ENCODE peak calls at places on chromosome 14, in five cellular contexts. G is left ventricle myocardium inferior, Q is Panc1, D is pancreas, W is SK-N-SH. L is an unnamed sample.

GRCh38 chr14:23528555-23528954 is 23.0 kb downstream of the ZFHX2 start:
- DNase-seq in G (no peak), Q (no peak), D (no peak), W (peak; percentile 59), L (no peak)

GRCh38 chr14:59566725-59567124 is 9.9 kb downstream of the CCDC175 start:
- DNase-seq in G (no peak), Q (no peak), D (no peak), W (no peak), L (no peak)

GRCh38 chr14:48331421-48331820 is 656.0 kb upstream of the MDGA2 start:
- DNase-seq in G (no peak), Q (no peak), D (no peak), W (no peak), L (no peak)

GRCh38 chr14:69582829-69583228 is 8.2 kb upstream of the CCDC177 start:
- DNase-seq in G (no peak), Q (no peak), D (no peak), W (no peak), L (no peak)

GRCh38 chr14:105207460-105207901 is 26.4 kb upstream of the NUDT14 start:
- DNase-seq in G (peak; percentile 59), Q (no peak), D (peak; percentile 80), W (no peak), L (no peak)

GRCh38 chr14:99265571-99265970 is 6.4 kb downstream of the BCL11B start:
- DNase-seq in G (no peak), Q (no peak), D (no peak), W (no peak), L (no peak)

GRCh38 chr14:54712371-54712998 is 145.6 kb downstream of the SAMD4A start:
- DNase-seq in G (no peak), Q (no peak), D (no peak), W (no peak), L (no peak)

GRCh38 chr14:24952851-24953666 is 96.9 kb downstream of the STXBP6 start:
- DNase-seq in G (no peak), Q (no peak), D (no peak), W (peak; percentile 4), L (no peak)

GRCh38 chr14:103531421-103532215 is 2.6 kb downstream of the TRMT61A start:
- DNase-seq in G (no peak), Q (no peak), D (peak; percentile 68), W (no peak), L (no peak)

GRCh38 chr14:65866906-65867305 is 454.4 kb downstream of the FUT8 start:
- DNase-seq in G (no peak), Q (no peak), D (no peak), W (no peak), L (no peak)

GRCh38 chr14:48575772-48576171 is 900.4 kb upstream of the MDGA2 start:
- DNase-seq in G (no peak), Q (no peak), D (peak; percentile 27), W (no peak), L (no peak)

GRCh38 chr14:23445773-23446172 is 10.3 kb upstream of the MYH7 start:
- DNase-seq in G (no peak), Q (no peak), D (no peak), W (no peak), L (no peak)

DNA sequence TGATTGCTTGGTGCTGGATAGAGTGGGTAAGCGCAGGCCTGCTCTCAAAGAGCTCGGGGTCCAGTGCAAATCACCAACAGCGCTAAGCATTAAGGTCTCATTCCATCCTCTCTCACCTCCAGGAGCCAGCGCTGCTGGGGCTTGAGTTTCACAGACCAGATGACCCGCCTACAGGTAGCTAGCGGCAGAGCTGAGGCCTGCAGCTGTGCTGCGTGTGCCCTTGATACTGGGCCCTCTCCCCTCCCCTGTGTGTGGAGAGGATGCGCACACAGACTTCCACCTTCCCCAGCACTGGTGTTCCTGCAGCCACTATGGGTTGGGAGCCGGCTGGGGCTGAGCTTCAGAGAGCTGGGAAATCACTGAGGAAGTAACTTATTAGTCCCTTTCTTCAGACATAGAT is 149.9 kb downstream of the CALM1 start:
- DNase-seq in G (no peak), Q (no peak), D (no peak), W (no peak), L (no peak)
- H3K4me3 ChIP-seq in G (no peak overlapping the region), Q (no peak overlapping the region), D (no peak overlapping the region), W (no peak overlapping the region), L (no peak overlapping the region)

GRCh38 chr14:94395900-94396574 is 7.6 kb upstream of the SERPINA1 start:
- DNase-seq in G (no peak), Q (no peak), D (no peak), W (no peak), L (peak; percentile 52)

GRCh38 chr14:94393474-94393873 is 5.1 kb upstream of the SERPINA1 start:
- DNase-seq in G (no peak), Q (no peak), D (no peak), W (no peak), L (no peak)

GRCh38 chr14:94395306-94395899 is 7.0 kb upstream of the SERPINA1 start:
- DNase-seq in G (no peak), Q (no peak), D (no peak), W (no peak), L (no peak)

GRCh38 chr14:94394025-94394493 is 5.7 kb upstream of the SERPINA1 start:
- DNase-seq in G (no peak), Q (no peak), D (no peak), W (no peak), L (no peak)

GRCh38 chr14:94394594-94395305 is 6.3 kb upstream of the SERPINA1 start:
- DNase-seq in G (peak; percentile 38), Q (no peak), D (no peak), W (no peak), L (no peak)
- H3K4me1 ChIP-seq in G (no peaks in the 10 kb centered on the region), Q (no peaks in the 10 kb centered on the region), D (peaks cover 6% of the 10 kb centered on the region), W (peaks cover 12% of the 10 kb centered on the region), L (peaks cover 5% of the 10 kb centered on the region)

GRCh38 chr14:49959822-49960408 is 67.0 kb downstream of the ARF6 start:
- DNase-seq in G (no peak), Q (no peak), D (no peak), W (no peak), L (no peak)
- H3K27ac ChIP-seq in G (no peak overlapping the region), Q (peak overlapping the region; percentile 80), D (no peak overlapping the region), W (no peak overlapping the region), L (peak overlapping the region; percentile 67)

DNA sequence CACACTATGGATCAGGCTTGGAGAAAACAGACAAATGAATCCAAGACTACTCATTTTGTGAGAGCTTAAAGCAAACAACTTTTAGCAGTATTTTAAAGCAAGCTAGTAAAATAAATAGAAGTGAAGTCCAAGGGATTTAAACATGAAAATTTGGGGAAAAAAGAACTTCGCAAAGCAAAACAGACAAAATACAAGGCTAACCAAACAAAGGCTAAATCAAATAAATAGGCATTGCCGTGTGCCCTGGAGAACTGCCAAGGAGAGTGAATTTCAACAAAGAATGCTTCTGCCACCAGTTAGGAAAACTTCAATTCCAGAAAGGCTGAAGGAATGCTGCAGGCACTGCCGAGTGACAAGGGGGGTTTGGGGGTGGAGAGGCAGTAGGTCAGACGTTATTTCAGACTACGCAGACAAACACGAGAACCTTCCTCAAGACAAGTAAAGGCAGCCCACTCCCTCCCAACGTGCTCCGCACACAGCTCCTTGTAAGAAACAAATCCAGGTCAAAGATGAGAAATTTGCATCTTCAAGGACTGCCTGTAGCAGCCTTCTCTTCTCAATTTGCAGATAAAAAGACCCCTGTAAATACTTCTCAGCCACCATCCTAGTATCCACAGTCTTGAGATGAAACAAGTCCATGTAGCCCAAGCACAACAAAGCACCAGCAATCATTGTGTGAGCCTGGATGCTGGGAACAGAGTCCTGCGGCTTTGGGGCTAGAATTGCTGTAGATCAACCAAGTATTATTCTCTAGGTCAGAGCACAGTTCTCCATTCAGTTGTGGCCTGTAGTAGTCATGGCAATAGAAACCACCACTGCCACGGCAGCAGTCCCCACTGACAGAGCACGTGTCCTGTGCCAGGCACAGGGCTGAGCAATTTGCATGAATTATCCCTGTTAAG is 43.3 kb downstream of the EFCAB11 start:
- DNase-seq in G (no peak), Q (no peak), D (no peak), W (no peak), L (peak; percentile 16)
- H3K4me3 ChIP-seq in G (no peak overlapping the region), Q (no peak overlapping the region), D (no peak overlapping the region), W (no peak overlapping the region), L (no peak overlapping the region)

GRCh38 chr14:75459099-75459741 is 31.4 kb downstream of the JDP2 start:
- DNase-seq in G (peak; percentile 62), Q (no peak), D (peak; percentile 92), W (no peak), L (no peak)
- H3K4me1 ChIP-seq in G (peaks cover 91% of the 10 kb centered on the region), Q (no peaks in the 10 kb centered on the region), D (peaks cover 11% of the 10 kb centered on the region), W (no peaks in the 10 kb centered on the region), L (no peaks in the 10 kb centered on the region)

DNA sequence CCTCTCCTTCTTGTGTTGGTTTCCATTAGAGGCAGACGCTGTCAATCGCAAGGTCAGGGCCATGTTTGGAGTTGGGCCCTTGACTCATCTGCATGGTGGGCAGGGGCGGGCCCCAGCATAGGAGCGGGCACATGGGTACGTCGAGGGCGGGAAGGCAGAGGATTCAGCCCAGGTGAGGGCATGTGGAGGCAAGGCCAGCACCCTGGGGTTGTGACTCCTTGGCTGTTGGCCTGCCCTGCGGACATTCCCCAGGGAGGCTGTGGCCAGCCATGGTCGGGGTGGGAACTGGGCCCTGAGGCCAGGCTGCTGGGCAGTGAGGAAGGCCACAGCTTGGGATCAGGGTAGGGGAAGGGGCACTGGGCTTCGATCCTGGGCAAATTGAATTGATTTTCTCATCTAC is 10.3 kb downstream of the RPS6KL1 start:
- DNase-seq in G (no peak), Q (no peak), D (peak; percentile 50), W (no peak), L (no peak)
- H3K27ac ChIP-seq in G (no peak overlapping the region), Q (no peak overlapping the region), D (no peak overlapping the region), W (no peak overlapping the region), L (no peak overlapping the region)

GRCh38 chr14:61564623-61565091 is 130.7 kb upstream of the HIF1A start:
- DNase-seq in G (no peak), Q (no peak), D (no peak), W (no peak), L (no peak)
- H3K4me3 ChIP-seq in G (no peak overlapping the region), Q (no peak overlapping the region), D (no peak overlapping the region), W (no peak overlapping the region), L (no peak overlapping the region)

DNA sequence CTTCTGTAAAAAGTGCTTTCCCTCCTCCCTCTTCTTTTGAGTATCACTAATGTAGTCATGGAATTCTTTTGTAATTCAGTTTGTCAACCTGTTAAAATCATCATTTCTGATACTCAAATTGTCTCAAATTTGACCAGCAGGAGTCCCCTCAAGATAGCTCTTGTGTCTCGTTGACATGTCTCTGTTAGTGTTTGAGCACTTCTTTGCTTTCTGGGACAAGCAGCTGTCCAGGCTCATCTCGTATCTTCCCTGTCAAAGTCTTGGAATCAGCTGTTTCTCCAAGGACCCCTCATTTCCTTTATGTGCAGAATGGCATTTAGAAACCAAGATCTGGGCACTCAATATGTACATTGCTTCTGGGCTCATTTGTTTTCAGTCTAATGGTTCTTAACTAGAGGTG is 10.7 kb downstream of the CIPC start:
- DNase-seq in G (no peak), Q (no peak), D (no peak), W (no peak), L (no peak)
- H3K4me1 ChIP-seq in G (peaks cover 87% of the 10 kb centered on the region), Q (no peaks in the 10 kb centered on the region), D (no peaks in the 10 kb centered on the region), W (no peaks in the 10 kb centered on the region), L (peaks cover 25% of the 10 kb centered on the region)

DNA sequence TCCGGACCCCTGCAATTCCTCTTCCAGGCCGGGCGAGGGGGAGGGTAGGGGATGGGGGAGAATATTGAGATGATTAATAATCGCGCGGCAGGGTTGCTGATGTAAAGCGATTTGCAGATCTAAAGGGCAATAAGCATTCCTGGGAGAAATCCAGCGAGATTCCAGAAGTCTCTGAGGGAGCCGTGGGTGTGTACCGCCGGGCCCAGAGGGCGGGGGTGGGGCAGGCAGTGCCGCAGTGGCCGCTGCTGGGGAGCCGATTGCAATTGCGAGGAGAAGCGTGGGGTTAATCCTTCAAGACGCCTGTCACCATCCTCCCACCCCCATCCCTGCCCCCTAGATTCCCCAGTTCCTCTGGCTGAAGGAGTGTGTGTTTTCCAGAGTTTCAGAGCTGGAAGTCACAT is 16.4 kb downstream of the FOS start:
- DNase-seq in G (peak; percentile 57), Q (no peak), D (peak; percentile 76), W (peak; percentile 51), L (peak; percentile 50)
- H3K27ac ChIP-seq in G (peak overlapping the region; percentile 91), Q (no peak overlapping the region), D (peak overlapping the region; percentile 94), W (peak overlapping the region; percentile 98), L (peak overlapping the region; percentile 79)

L was measured in prostate gland.